ENCODE peak calls at places on chromosomes 5 and 9, in five cellular contexts. H, D, O, G and Q are unnamed samples.

GRCh38 chr9:36632892-36633291 is 60.2 kb downstream of the MELK start:
- DNase-seq in H (peak; percentile 51), D (no peak), O (peak; percentile 24), G (peak; percentile 15), Q (peak; percentile 67)

GRCh38 chr9:125987420-125987819 is 240.2 kb downstream of the PBX3 start:
- DNase-seq in H (no peak), D (no peak), O (no peak), G (no peak), Q (no peak)

GRCh38 chr9:4620881-4621555 is 41.1 kb upstream of the PLPP6 start:
- DNase-seq in H (peak; percentile 31), D (no peak), O (no peak), G (no peak), Q (peak; percentile 60)

GRCh38 chr9:82021198-82021597 is 32.6 kb downstream of the SPATA31D1 start:
- DNase-seq in H (peak; percentile 98), D (no peak), O (no peak), G (peak; percentile 10), Q (peak; percentile 82)

GRCh38 chr5:36305571-36306326 is 4.0 kb upstream of the RANBP3L start:
- DNase-seq in H (peak; percentile 38), D (peak; percentile 39), O (peak; percentile 57), G (peak; percentile 28), Q (peak; percentile 68)

GRCh38 chr9:35385042-35385441 is 104.9 kb upstream of the RUSC2 start:
- DNase-seq in H (peak; percentile 78), D (no peak), O (no peak), G (no peak), Q (peak; percentile 85)

GRCh38 chr5:137453476-137454080 is 45.5 kb downstream of the SPOCK1 start:
- DNase-seq in H (peak; percentile 51), D (no peak), O (peak; percentile 78), G (peak; percentile 5), Q (peak; percentile 81)

GRCh38 chr9:138044485-138045383 is 167.2 kb downstream of the CACNA1B start:
- DNase-seq in H (no peak), D (no peak), O (no peak), G (no peak), Q (no peak)

GRCh38 chr9:112774006-112774996 is 23.7 kb downstream of the SNX30 start:
- DNase-seq in H (no peak), D (no peak), O (peak; percentile 39), G (no peak), Q (peak; percentile 52)

GRCh38 chr5:73189816-73190451 is 16.9 kb downstream of the TMEM174 start:
- DNase-seq in H (peak; percentile 72), D (peak; percentile 40), O (no peak), G (no peak), Q (peak; percentile 18)

GRCh38 chr5:34055671-34056070 is 12.7 kb upstream of the C1QTNF3 start:
- DNase-seq in H (no peak), D (no peak), O (no peak), G (no peak), Q (no peak)

GRCh38 chr9:80650964-80651555 is 1038.3 kb downstream of the TLE1 start:
- DNase-seq in H (peak; percentile 84), D (no peak), O (no peak), G (no peak), Q (peak; percentile 74)

GRCh38 chr5:59597690-59598546 is 295.6 kb downstream of the PDE4D start:
- DNase-seq in H (no peak), D (no peak), O (no peak), G (no peak), Q (no peak)

GRCh38 chr5:45578270-45578669 is 117.9 kb downstream of the HCN1 start:
- DNase-seq in H (no peak), D (no peak), O (no peak), G (no peak), Q (peak; percentile 11)

GRCh38 chr5:159185773-159186172 is 23.6 kb downstream of the RNF145 start:
- DNase-seq in H (no peak), D (no peak), O (no peak), G (no peak), Q (no peak)

GRCh38 chr5:119439140-119439625 is 13.1 kb upstream of the HSD17B4 start:
- DNase-seq in H (no peak), D (peak; percentile 73), O (no peak), G (peak; percentile 64), Q (no peak)

GRCh38 chr9:93305497-93306020 is 121.6 kb downstream of the WNK2 start:
- DNase-seq in H (no peak), D (no peak), O (no peak), G (no peak), Q (no peak)

GRCh38 chr5:65320250-65320649 is 161.5 kb downstream of the ADAMTS6 start:
- DNase-seq in H (no peak), D (no peak), O (no peak), G (no peak), Q (no peak)

GRCh38 chr5:4941957-4942830 is 197.9 kb upstream of the ADAMTS16 start:
- DNase-seq in H (no peak), D (no peak), O (no peak), G (no peak), Q (no peak)

GRCh38 chr5:170848033-170848432 is 13.8 kb upstream of the RANBP17 start:
- DNase-seq in H (peak; percentile 23), D (no peak), O (no peak), G (no peak), Q (no peak)

GRCh38 chr9:8555767-8556500 is 756.4 kb upstream of the DMAC1 start:
- DNase-seq in H (no peak), D (no peak), O (no peak), G (no peak), Q (peak; percentile 32)

GRCh38 chr5:135323701-135324132 is 75.3 kb downstream of the MACROH2A1 start:
- DNase-seq in H (no peak), D (no peak), O (no peak), G (peak; percentile 41), Q (no peak)

GRCh38 chr9:242461-243080 is 27.9 kb downstream of the DOCK8 start:
- DNase-seq in H (peak; percentile 32), D (no peak), O (peak; percentile 39), G (no peak), Q (no peak)

GRCh38 chr5:7991125-7991821 is 122.3 kb downstream of the MTRR start:
- DNase-seq in H (no peak), D (no peak), O (no peak), G (no peak), Q (no peak)

GRCh38 chr5:68644971-68645370 is 429.4 kb downstream of the PIK3R1 start:
- DNase-seq in H (no peak), D (no peak), O (peak; percentile 46), G (no peak), Q (no peak)

GRCh38 chr9:129382281-129383004 is 204.4 kb upstream of the IER5L start:
- DNase-seq in H (no peak), D (no peak), O (no peak), G (no peak), Q (no peak)

GRCh38 chr5:135033026-135033861 is 784 bp downstream of the PITX1 start:
- DNase-seq in H (peak; percentile 56), D (no peak), O (peak; percentile 60), G (peak; percentile 18), Q (peak; percentile 21)

GRCh38 chr5:179620703-179621350 is 2.6 kb downstream of the HNRNPH1 start:
- DNase-seq in H (no peak), D (no peak), O (no peak), G (no peak), Q (peak; percentile 49)

GRCh38 chr5:179621551-179621971 is 1.9 kb downstream of the HNRNPH1 start:
- DNase-seq in H (no peak), D (no peak), O (peak; percentile 15), G (no peak), Q (no peak)

GRCh38 chr5:179618923-179619554 is 4.4 kb downstream of the HNRNPH1 start:
- DNase-seq in H (no peak), D (no peak), O (no peak), G (no peak), Q (peak; percentile 66)

GRCh38 chr5:179620293-179620692 is 3.2 kb downstream of the HNRNPH1 start:
- DNase-seq in H (no peak), D (no peak), O (no peak), G (no peak), Q (no peak)

DNA sequence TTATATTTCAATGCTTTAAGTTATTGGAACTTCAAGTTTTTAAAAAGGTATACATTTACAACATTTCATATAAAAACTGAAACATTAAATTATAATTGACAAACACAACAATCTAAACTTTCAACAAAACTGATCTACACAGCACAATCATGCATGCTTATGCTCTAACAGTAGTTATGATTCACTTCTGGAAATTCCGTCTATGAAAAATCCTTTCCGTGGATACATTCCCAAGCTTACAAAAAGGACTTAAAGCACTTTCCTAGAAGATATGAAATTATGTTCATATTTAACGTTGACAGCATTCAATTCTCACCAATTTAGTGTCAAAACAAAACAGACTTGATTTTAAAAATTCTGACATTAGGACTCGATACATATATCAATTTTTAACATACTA is 3.7 kb downstream of the HNRNPH1 start:
- DNase-seq in H (peak; percentile 52), D (no peak), O (no peak), G (no peak), Q (no peak)
- H3K4me3 ChIP-seq in H (peak overlapping the region; percentile 14), D (no peak overlapping the region), O (peak overlapping the region; percentile 7), G (peak overlapping the region; percentile 96), Q (peak overlapping the region; percentile 100)

DNA sequence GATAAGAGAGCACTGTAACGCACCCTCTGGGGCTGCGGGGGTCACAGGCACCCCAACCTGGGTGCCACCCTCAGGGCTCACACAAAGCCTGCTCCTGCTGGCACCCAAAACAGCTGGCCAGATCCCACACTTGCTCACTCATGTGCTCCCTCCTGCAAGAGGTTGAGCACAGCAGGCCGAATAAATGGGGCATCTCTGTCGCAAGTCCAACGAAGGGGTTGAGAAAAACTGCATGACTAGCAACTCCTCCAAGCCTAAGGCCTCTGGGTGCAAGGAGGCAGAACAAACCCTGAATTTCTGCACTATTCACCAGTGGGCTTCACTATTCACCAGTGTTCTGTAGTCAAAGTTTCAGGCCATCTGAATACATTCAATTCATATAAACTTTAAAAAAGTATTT is 80.4 kb downstream of the SECISBP2 start:
- DNase-seq in H (no peak), D (no peak), O (no peak), G (no peak), Q (no peak)
- H3K4me3 ChIP-seq in H (no peak overlapping the region), D (no peak overlapping the region), O (no peak overlapping the region), G (no peak overlapping the region), Q (no peak overlapping the region)

GRCh38 chr9:127776919-127777280 is 1.6 kb downstream of the SH2D3C start:
- DNase-seq in H (no peak), D (no peak), O (peak; percentile 44), G (no peak), Q (no peak)
- H3K4me3 ChIP-seq in H (no peak overlapping the region), D (no peak overlapping the region), O (peak overlapping the region; percentile 78), G (no peak overlapping the region), Q (no peak overlapping the region)

GRCh38 chr5:98349990-98350365 is 423.5 kb upstream of the RGMB start:
- DNase-seq in H (no peak), D (no peak), O (no peak), G (no peak), Q (no peak)

DNA sequence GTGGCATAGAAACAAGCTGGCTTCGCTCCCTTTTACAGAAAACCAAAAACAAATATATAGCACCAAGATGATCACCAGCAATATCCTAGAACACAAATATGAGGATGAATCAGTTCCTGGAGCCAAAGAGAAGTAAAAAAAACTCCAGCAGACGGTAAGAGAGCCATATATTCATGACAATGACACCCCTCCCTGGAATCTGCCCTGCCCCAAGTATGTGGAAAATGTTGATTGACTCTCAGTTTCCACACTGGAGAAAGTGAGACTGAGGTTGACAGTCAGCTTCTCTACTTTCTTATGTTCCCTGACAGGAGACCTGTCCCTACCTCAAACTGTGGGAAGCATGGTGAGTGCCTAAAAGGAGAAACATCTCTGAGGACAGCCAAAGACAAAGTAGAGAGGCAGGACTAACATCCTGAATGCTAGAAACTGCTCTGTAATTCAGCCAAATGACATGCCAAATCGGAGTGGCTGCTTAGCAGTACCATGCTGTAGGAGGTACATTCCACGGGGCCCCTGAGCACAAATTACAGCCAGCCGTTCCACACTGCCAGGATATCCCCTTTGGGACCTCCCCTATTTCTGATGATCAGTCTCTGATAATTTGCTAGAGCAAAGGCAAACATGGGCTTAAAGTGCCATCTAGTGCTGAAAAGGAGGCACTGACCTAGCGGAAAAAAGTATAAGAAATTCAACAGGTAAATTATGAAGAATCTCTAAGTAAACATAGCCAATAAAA is 424.0 kb upstream of the RGMB start:
- DNase-seq in H (peak; percentile 86), D (no peak), O (peak; percentile 20), G (peak; percentile 4), Q (peak; percentile 66)
- H3K4me3 ChIP-seq in H (no peak overlapping the region), D (no peak overlapping the region), O (no peak overlapping the region), G (no peak overlapping the region), Q (no peak overlapping the region)